ENCODE peak calls at places on chromosomes 13 and 19, in six cellular contexts. One of them, this sample, is unnamed.

GRCh38 chr13:26029581-26030136 is 22.2 kb downstream of the SHISA2 start:
- DNase-seq in lower lobe of right lung: no peak
- DNase-seq in frontal cortex: no peak
- DNase-seq in AG04449: no peak
- DNase-seq in psoas muscle: no peak
- DNase-seq in amniotic stem cell: no peak
- DNase-seq in this sample: no peak

GRCh38 chr19:35959968-35960320 is 23.8 kb downstream of the LRFN3 start:
- DNase-seq in frontal cortex: no peak
- DNase-seq in psoas muscle: no peak
- DNase-seq in lower lobe of right lung: no peak
- DNase-seq in AG04449: no peak
- DNase-seq in amniotic stem cell: no peak
- DNase-seq in this sample: no peak

GRCh38 chr19:23403581-23404324 is 8.5 kb upstream of the ZNF91 start:
- DNase-seq in frontal cortex: no peak
- DNase-seq in amniotic stem cell: no peak
- DNase-seq in AG04449: no peak
- DNase-seq in psoas muscle: no peak
- DNase-seq in lower lobe of right lung: no peak
- DNase-seq in this sample: no peak

GRCh38 chr19:18167975-18168645 is 5.5 kb upstream of the IFI30 start:
- DNase-seq in AG04449: no peak
- DNase-seq in lower lobe of right lung: peak; percentile 66
- DNase-seq in psoas muscle: no peak
- DNase-seq in amniotic stem cell: no peak
- DNase-seq in frontal cortex: peak; percentile 89
- DNase-seq in this sample: no peak

GRCh38 chr19:53892981-53893325 is 11.0 kb downstream of the PRKCG start:
- DNase-seq in AG04449: no peak
- DNase-seq in amniotic stem cell: no peak
- DNase-seq in frontal cortex: no peak
- DNase-seq in lower lobe of right lung: no peak
- DNase-seq in psoas muscle: no peak
- DNase-seq in this sample: peak; percentile 59

GRCh38 chr13:97873398-97873797 is 80.1 kb upstream of the IPO5 start:
- DNase-seq in psoas muscle: no peak
- DNase-seq in frontal cortex: no peak
- DNase-seq in amniotic stem cell: no peak
- DNase-seq in AG04449: no peak
- DNase-seq in lower lobe of right lung: no peak
- DNase-seq in this sample: no peak

GRCh38 chr19:46825731-46826055 is 25.0 kb downstream of the AP2S1 start:
- DNase-seq in psoas muscle: no peak
- DNase-seq in amniotic stem cell: no peak
- DNase-seq in AG04449: no peak
- DNase-seq in lower lobe of right lung: no peak
- DNase-seq in frontal cortex: no peak
- DNase-seq in this sample: no peak

GRCh38 chr19:20325151-20325550 is 158.1 kb downstream of the ZNF486 start:
- DNase-seq in AG04449: no peak
- DNase-seq in frontal cortex: no peak
- DNase-seq in amniotic stem cell: no peak
- DNase-seq in psoas muscle: no peak
- DNase-seq in lower lobe of right lung: no peak
- DNase-seq in this sample: no peak

GRCh38 chr19:18636969-18637629 is at the start of gene KLHL26:
- DNase-seq in psoas muscle: no peak
- DNase-seq in frontal cortex: no peak
- DNase-seq in amniotic stem cell: no peak
- DNase-seq in AG04449: no peak
- DNase-seq in lower lobe of right lung: no peak
- DNase-seq in this sample: no peak

GRCh38 chr19:3670258-3670795 is 29.9 kb downstream of the PIP5K1C start:
- DNase-seq in lower lobe of right lung: no peak
- DNase-seq in frontal cortex: peak; percentile 82
- DNase-seq in AG04449: no peak
- DNase-seq in amniotic stem cell: peak; percentile 60
- DNase-seq in psoas muscle: peak; percentile 78
- DNase-seq in this sample: peak; percentile 96

GRCh38 chr19:34985249-34986022 is 14.7 kb upstream of the GRAMD1A start:
- DNase-seq in amniotic stem cell: no peak
- DNase-seq in psoas muscle: peak; percentile 51
- DNase-seq in lower lobe of right lung: peak; percentile 63
- DNase-seq in frontal cortex: no peak
- DNase-seq in AG04449: no peak
- DNase-seq in this sample: no peak

GRCh38 chr19:42286349-42287016 is 15.4 kb upstream of the PRR19 start:
- DNase-seq in amniotic stem cell: no peak
- DNase-seq in AG04449: no peak
- DNase-seq in lower lobe of right lung: no peak
- DNase-seq in psoas muscle: no peak
- DNase-seq in frontal cortex: peak; percentile 72
- DNase-seq in this sample: no peak

GRCh38 chr19:39449116-39449797 is 3.9 kb downstream of the SUPT5H start:
- DNase-seq in AG04449: no peak
- DNase-seq in amniotic stem cell: no peak
- DNase-seq in lower lobe of right lung: no peak
- DNase-seq in frontal cortex: no peak
- DNase-seq in psoas muscle: no peak
- DNase-seq in this sample: no peak

GRCh38 chr19:763869-764268 is 13.0 kb downstream of the MISP start:
- DNase-seq in frontal cortex: no peak
- DNase-seq in AG04449: no peak
- DNase-seq in psoas muscle: no peak
- DNase-seq in lower lobe of right lung: no peak
- DNase-seq in amniotic stem cell: no peak
- DNase-seq in this sample: no peak

GRCh38 chr19:50906217-50906616 is 5.0 kb downstream of the KLK4 start:
- DNase-seq in amniotic stem cell: no peak
- DNase-seq in frontal cortex: no peak
- DNase-seq in AG04449: no peak
- DNase-seq in lower lobe of right lung: no peak
- DNase-seq in psoas muscle: no peak
- DNase-seq in this sample: no peak

GRCh38 chr13:29917573-29918091 is 67.2 kb upstream of the UBL3 start:
- DNase-seq in amniotic stem cell: no peak
- DNase-seq in frontal cortex: no peak
- DNase-seq in AG04449: no peak
- DNase-seq in lower lobe of right lung: no peak
- DNase-seq in psoas muscle: no peak
- DNase-seq in this sample: no peak

GRCh38 chr19:18610556-18611326 is 1.9 kb upstream of the TMEM59L start:
- DNase-seq in psoas muscle: no peak
- DNase-seq in amniotic stem cell: no peak
- DNase-seq in lower lobe of right lung: no peak
- DNase-seq in AG04449: no peak
- DNase-seq in frontal cortex: no peak
- DNase-seq in this sample: no peak

GRCh38 chr19:16143399-16144215 is at the start of gene HSH2D:
- DNase-seq in amniotic stem cell: no peak
- DNase-seq in frontal cortex: no peak
- DNase-seq in psoas muscle: peak; percentile 30
- DNase-seq in AG04449: no peak
- DNase-seq in lower lobe of right lung: peak; percentile 94
- DNase-seq in this sample: peak; percentile 86

GRCh38 chr19:48543121-48543710 is 8.8 kb upstream of the SULT2B1 start:
- DNase-seq in lower lobe of right lung: peak; percentile 62
- DNase-seq in AG04449: no peak
- DNase-seq in amniotic stem cell: no peak
- DNase-seq in psoas muscle: peak; percentile 32
- DNase-seq in frontal cortex: peak; percentile 19
- DNase-seq in this sample: no peak

GRCh38 chr19:29549105-29550070 is 23.6 kb downstream of the VSTM2B start:
- DNase-seq in psoas muscle: no peak
- DNase-seq in amniotic stem cell: no peak
- DNase-seq in frontal cortex: no peak
- DNase-seq in lower lobe of right lung: no peak
- DNase-seq in AG04449: no peak
- DNase-seq in this sample: peak; percentile 72

GRCh38 chr19:16888629-16889371 is at the start of gene F2RL3:
- DNase-seq in lower lobe of right lung: peak; percentile 72
- DNase-seq in frontal cortex: no peak
- DNase-seq in amniotic stem cell: no peak
- DNase-seq in psoas muscle: peak; percentile 55
- DNase-seq in AG04449: no peak
- DNase-seq in this sample: no peak

GRCh38 chr13:112254061-112254818 is 121.9 kb upstream of the SPACA7 start:
- DNase-seq in psoas muscle: no peak
- DNase-seq in AG04449: no peak
- DNase-seq in frontal cortex: no peak
- DNase-seq in amniotic stem cell: no peak
- DNase-seq in lower lobe of right lung: no peak
- DNase-seq in this sample: no peak

GRCh38 chr13:51827254-51827653 is 17.7 kb downstream of the TMEM272 start:
- DNase-seq in psoas muscle: no peak
- DNase-seq in AG04449: no peak
- DNase-seq in lower lobe of right lung: no peak
- DNase-seq in frontal cortex: no peak
- DNase-seq in amniotic stem cell: no peak
- DNase-seq in this sample: no peak

GRCh38 chr13:41458939-41459753 is 1.8 kb downstream of the RGCC start:
- DNase-seq in lower lobe of right lung: peak; percentile 65
- DNase-seq in frontal cortex: peak; percentile 37
- DNase-seq in amniotic stem cell: no peak
- DNase-seq in psoas muscle: peak; percentile 37
- DNase-seq in AG04449: no peak
- DNase-seq in this sample: no peak